ENCODE peak calls at places on chromosomes 7 and 10, in four cellular contexts. One of them, this sample, is unnamed.

GRCh38 chr7:113764401-113765035 is 154.3 kb downstream of the PPP1R3A start:
- DNase-seq in AG04450: no peak
- DNase-seq in fibroblast of pulmonary artery: peak
- DNase-seq in fibroblast of the aortic adventitia: no peak
- DNase-seq in this sample: no peak

GRCh38 chr10:60570272-60570865 is 180.7 kb upstream of the ANK3 start:
- DNase-seq in AG04450: no peak
- DNase-seq in fibroblast of pulmonary artery: no peak
- DNase-seq in fibroblast of the aortic adventitia: no peak
- DNase-seq in this sample: no peak

GRCh38 chr10:109450702-109451101 is 472.6 kb downstream of the XPNPEP1 start:
- DNase-seq in AG04450: no peak
- DNase-seq in fibroblast of pulmonary artery: no peak
- DNase-seq in fibroblast of the aortic adventitia: no peak
- DNase-seq in this sample: no peak

GRCh38 chr10:133400624-133401424 is 6.9 kb downstream of the MTG1 start:
- DNase-seq in AG04450: no peak
- DNase-seq in fibroblast of pulmonary artery: no peak
- DNase-seq in fibroblast of the aortic adventitia: no peak
- DNase-seq in this sample: no peak

GRCh38 chr10:44383749-44384600 is 922 bp downstream of the CXCL12 start:
- DNase-seq in AG04450: no peak
- DNase-seq in fibroblast of pulmonary artery: peak
- DNase-seq in fibroblast of the aortic adventitia: peak
- DNase-seq in this sample: peak

GRCh38 chr10:133163889-133164815 is 4.1 kb downstream of the KNDC1 start:
- DNase-seq in AG04450: no peak
- DNase-seq in fibroblast of pulmonary artery: no peak
- DNase-seq in fibroblast of the aortic adventitia: no peak
- DNase-seq in this sample: no peak

GRCh38 chr7:94044806-94045205 is 40.7 kb upstream of the BET1 start:
- DNase-seq in AG04450: no peak
- DNase-seq in fibroblast of pulmonary artery: no peak
- DNase-seq in fibroblast of the aortic adventitia: no peak
- DNase-seq in this sample: no peak

GRCh38 chr7:134778941-134779740 is at the start of gene CALD1:
- DNase-seq in AG04450: peak
- DNase-seq in fibroblast of pulmonary artery: peak
- DNase-seq in fibroblast of the aortic adventitia: peak
- DNase-seq in this sample: peak

GRCh38 chr10:92751534-92751811 is 61.7 kb downstream of the HHEX start:
- DNase-seq in AG04450: no peak
- DNase-seq in fibroblast of pulmonary artery: no peak
- DNase-seq in fibroblast of the aortic adventitia: no peak
- DNase-seq in this sample: no peak

GRCh38 chr10:111113961-111114830 is 37.4 kb downstream of the ADRA2A start:
- DNase-seq in AG04450: no peak
- DNase-seq in fibroblast of pulmonary artery: no peak
- DNase-seq in fibroblast of the aortic adventitia: peak
- DNase-seq in this sample: peak

GRCh38 chr7:11192506-11192905 is 218.8 kb downstream of the PHF14 start:
- DNase-seq in AG04450: no peak
- DNase-seq in fibroblast of pulmonary artery: peak
- DNase-seq in fibroblast of the aortic adventitia: peak
- DNase-seq in this sample: peak

GRCh38 chr10:9211228-9211627 is 1156.7 kb downstream of the GATA3 start:
- DNase-seq in AG04450: no peak
- DNase-seq in fibroblast of pulmonary artery: peak
- DNase-seq in fibroblast of the aortic adventitia: peak
- DNase-seq in this sample: no peak

GRCh38 chr7:35415411-35415822 is 161.5 kb upstream of the TBX20 start:
- DNase-seq in AG04450: no peak
- DNase-seq in fibroblast of pulmonary artery: peak
- DNase-seq in fibroblast of the aortic adventitia: no peak
- DNase-seq in this sample: no peak

GRCh38 chr10:131014271-131014670 is 297.2 kb downstream of the TCERG1L start:
- DNase-seq in AG04450: no peak
- DNase-seq in fibroblast of pulmonary artery: no peak
- DNase-seq in fibroblast of the aortic adventitia: no peak
- DNase-seq in this sample: no peak

GRCh38 chr7:140423501-140423900 is 19.6 kb downstream of the RAB19 start:
- DNase-seq in AG04450: no peak
- DNase-seq in fibroblast of pulmonary artery: no peak
- DNase-seq in fibroblast of the aortic adventitia: no peak
- DNase-seq in this sample: no peak

GRCh38 chr7:88226886-88227516 is 7.2 kb upstream of the SRI start:
- DNase-seq in AG04450: peak
- DNase-seq in fibroblast of pulmonary artery: peak
- DNase-seq in fibroblast of the aortic adventitia: peak
- DNase-seq in this sample: peak

GRCh38 chr7:28260969-28261368 is 80.4 kb upstream of the JAZF1 start:
- DNase-seq in AG04450: no peak
- DNase-seq in fibroblast of pulmonary artery: no peak
- DNase-seq in fibroblast of the aortic adventitia: no peak
- DNase-seq in this sample: no peak

GRCh38 chr7:70481717-70482116 is 650.2 kb upstream of the GALNT17 start:
- DNase-seq in AG04450: no peak
- DNase-seq in fibroblast of pulmonary artery: no peak
- DNase-seq in fibroblast of the aortic adventitia: no peak
- DNase-seq in this sample: no peak

GRCh38 chr10:91604936-91605534 is 27.8 kb downstream of the PPP1R3C start:
- DNase-seq in AG04450: no peak
- DNase-seq in fibroblast of pulmonary artery: peak
- DNase-seq in fibroblast of the aortic adventitia: peak
- DNase-seq in this sample: peak

GRCh38 chr10:65941098-65941655 is 984.7 kb upstream of the LRRTM3 start:
- DNase-seq in AG04450: no peak
- DNase-seq in fibroblast of pulmonary artery: no peak
- DNase-seq in fibroblast of the aortic adventitia: no peak
- DNase-seq in this sample: no peak

GRCh38 chr10:88097092-88097894 is 233.9 kb downstream of the PTEN start:
- DNase-seq in AG04450: no peak
- DNase-seq in fibroblast of pulmonary artery: peak
- DNase-seq in fibroblast of the aortic adventitia: no peak
- DNase-seq in this sample: peak

GRCh38 chr7:7212612-7213011 is 30.3 kb downstream of the C1GALT1 start:
- DNase-seq in AG04450: no peak
- DNase-seq in fibroblast of pulmonary artery: no peak
- DNase-seq in fibroblast of the aortic adventitia: peak
- DNase-seq in this sample: peak

GRCh38 chr10:122299423-122300075 is 28.5 kb downstream of the BTBD16 start:
- DNase-seq in AG04450: no peak
- DNase-seq in fibroblast of pulmonary artery: no peak
- DNase-seq in fibroblast of the aortic adventitia: no peak
- DNase-seq in this sample: no peak
- H3K4me3 ChIP-seq in AG04450: no peak
- H3K4me3 ChIP-seq in fibroblast of pulmonary artery: no peak
- H3K4me3 ChIP-seq in fibroblast of the aortic adventitia: no peak
- H3K4me3 ChIP-seq in this sample: no peak

GRCh38 chr7:133642907-133643306 is 390.0 kb downstream of the EXOC4 start:
- DNase-seq in AG04450: no peak
- DNase-seq in fibroblast of pulmonary artery: no peak
- DNase-seq in fibroblast of the aortic adventitia: no peak
- DNase-seq in this sample: no peak

GRCh38 chr7:133645870-133646492 is 393.1 kb downstream of the EXOC4 start:
- DNase-seq in AG04450: no peak
- DNase-seq in fibroblast of pulmonary artery: peak
- DNase-seq in fibroblast of the aortic adventitia: peak
- DNase-seq in this sample: peak

GRCh38 chr7:133646493-133647154 is 393.7 kb downstream of the EXOC4 start:
- DNase-seq in AG04450: no peak
- DNase-seq in fibroblast of pulmonary artery: no peak
- DNase-seq in fibroblast of the aortic adventitia: no peak
- DNase-seq in this sample: no peak

GRCh38 chr7:133638835-133639234 is 386.0 kb downstream of the EXOC4 start:
- DNase-seq in AG04450: no peak
- DNase-seq in fibroblast of pulmonary artery: no peak
- DNase-seq in fibroblast of the aortic adventitia: no peak
- DNase-seq in this sample: no peak

GRCh38 chr7:133641436-133641835 is 388.6 kb downstream of the EXOC4 start:
- DNase-seq in AG04450: no peak
- DNase-seq in fibroblast of pulmonary artery: no peak
- DNase-seq in fibroblast of the aortic adventitia: no peak
- DNase-seq in this sample: no peak
- TF ChIP-seq CTCF in AG04450: no peak
- TF ChIP-seq CTCF in fibroblast of pulmonary artery: no peak
- TF ChIP-seq CTCF in fibroblast of the aortic adventitia: no peak
- TF ChIP-seq CTCF in this sample: no peak

GRCh38 chr10:72732521-72732920 is 40.6 kb downstream of the MCU start:
- DNase-seq in AG04450: no peak
- DNase-seq in fibroblast of pulmonary artery: no peak
- DNase-seq in fibroblast of the aortic adventitia: no peak
- DNase-seq in this sample: no peak

GRCh38 chr10:72730462-72730861 is 38.5 kb downstream of the MCU start:
- DNase-seq in AG04450: no peak
- DNase-seq in fibroblast of pulmonary artery: no peak
- DNase-seq in fibroblast of the aortic adventitia: peak
- DNase-seq in this sample: peak

GRCh38 chr10:72733989-72734388 is 42.0 kb downstream of the MCU start:
- DNase-seq in AG04450: no peak
- DNase-seq in fibroblast of pulmonary artery: no peak
- DNase-seq in fibroblast of the aortic adventitia: no peak
- DNase-seq in this sample: no peak

GRCh38 chr10:72729528-72729927 is 37.6 kb downstream of the MCU start:
- DNase-seq in AG04450: no peak
- DNase-seq in fibroblast of pulmonary artery: no peak
- DNase-seq in fibroblast of the aortic adventitia: peak
- DNase-seq in this sample: peak

DNA sequence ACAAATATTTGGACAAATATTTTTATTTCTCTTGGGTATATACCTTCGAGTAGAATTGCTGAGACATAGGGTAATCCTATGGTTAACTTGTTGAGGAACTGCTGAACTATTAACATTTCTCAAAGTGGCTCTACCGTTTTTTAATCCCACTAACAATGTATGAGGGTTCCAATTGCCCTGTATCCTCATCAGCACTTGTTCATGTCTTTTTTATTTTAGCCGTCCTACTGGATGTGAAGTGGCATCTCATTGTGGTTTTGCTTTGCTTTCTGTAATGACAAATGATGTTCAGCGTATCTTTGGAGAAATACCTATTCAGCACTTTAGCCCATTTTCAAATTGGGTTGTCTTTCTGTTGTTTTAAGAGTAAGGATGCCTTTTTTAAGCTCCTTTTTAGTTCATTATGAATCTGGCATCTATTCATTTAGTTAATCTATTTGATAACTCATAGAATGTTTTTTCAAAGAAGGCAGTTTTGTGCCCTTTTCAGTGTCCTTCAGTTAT is 40.0 kb downstream of the MCU start:
- DNase-seq in AG04450: no peak
- DNase-seq in fibroblast of pulmonary artery: no peak
- DNase-seq in fibroblast of the aortic adventitia: no peak
- DNase-seq in this sample: no peak
- H3K4me3 ChIP-seq in AG04450: no peak
- H3K4me3 ChIP-seq in fibroblast of pulmonary artery: no peak
- H3K4me3 ChIP-seq in fibroblast of the aortic adventitia: no peak
- H3K4me3 ChIP-seq in this sample: no peak

DNA sequence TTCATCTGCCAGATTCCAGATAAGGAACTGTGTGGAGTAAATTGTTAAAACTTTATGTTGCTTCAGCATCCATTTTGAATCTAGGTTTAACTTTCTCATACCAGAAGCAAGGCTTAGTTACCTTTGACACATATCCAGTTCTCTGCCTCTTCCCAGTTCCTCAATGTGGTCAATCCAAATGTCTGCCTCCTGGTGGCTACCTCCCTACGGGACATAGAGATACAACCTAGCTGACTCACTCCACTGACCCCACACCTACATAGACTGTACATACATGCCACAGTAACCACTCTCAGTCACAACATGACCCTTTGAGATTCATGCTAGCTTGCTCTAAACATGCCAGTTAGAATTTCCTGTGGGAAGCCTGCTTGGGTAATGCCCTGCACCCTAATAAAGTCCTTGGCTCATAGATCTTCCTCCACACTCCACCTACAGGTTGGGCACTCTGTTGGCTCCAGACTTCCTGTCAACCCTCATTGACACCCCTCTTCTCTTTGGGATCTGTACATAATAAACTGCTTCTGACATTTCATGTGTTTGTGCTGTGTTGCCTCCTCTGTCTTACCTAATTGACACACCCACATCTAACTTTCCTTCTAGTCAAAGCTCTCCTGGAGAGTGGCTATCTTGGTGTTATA is 278.1 kb downstream of the HTR7 start:
- DNase-seq in AG04450: no peak
- DNase-seq in fibroblast of pulmonary artery: peak
- DNase-seq in fibroblast of the aortic adventitia: peak
- DNase-seq in this sample: no peak
- TF ChIP-seq CTCF in AG04450: peak
- TF ChIP-seq CTCF in fibroblast of pulmonary artery: peak
- TF ChIP-seq CTCF in fibroblast of the aortic adventitia: peak
- TF ChIP-seq CTCF in this sample: no peak

GRCh38 chr7:158468225-158468624 is 119.4 kb downstream of the PTPRN2 start:
- DNase-seq in AG04450: no peak
- DNase-seq in fibroblast of pulmonary artery: no peak
- DNase-seq in fibroblast of the aortic adventitia: no peak
- DNase-seq in this sample: no peak

GRCh38 chr7:158470336-158470735 is 117.3 kb downstream of the PTPRN2 start:
- DNase-seq in AG04450: no peak
- DNase-seq in fibroblast of pulmonary artery: no peak
- DNase-seq in fibroblast of the aortic adventitia: no peak
- DNase-seq in this sample: no peak

GRCh38 chr7:158469396-158470051 is 118.1 kb downstream of the PTPRN2 start:
- DNase-seq in AG04450: no peak
- DNase-seq in fibroblast of pulmonary artery: no peak
- DNase-seq in fibroblast of the aortic adventitia: no peak
- DNase-seq in this sample: no peak

GRCh38 chr7:158467562-158467961 is 120.1 kb downstream of the PTPRN2 start:
- DNase-seq in AG04450: no peak
- DNase-seq in fibroblast of pulmonary artery: no peak
- DNase-seq in fibroblast of the aortic adventitia: no peak
- DNase-seq in this sample: no peak

DNA sequence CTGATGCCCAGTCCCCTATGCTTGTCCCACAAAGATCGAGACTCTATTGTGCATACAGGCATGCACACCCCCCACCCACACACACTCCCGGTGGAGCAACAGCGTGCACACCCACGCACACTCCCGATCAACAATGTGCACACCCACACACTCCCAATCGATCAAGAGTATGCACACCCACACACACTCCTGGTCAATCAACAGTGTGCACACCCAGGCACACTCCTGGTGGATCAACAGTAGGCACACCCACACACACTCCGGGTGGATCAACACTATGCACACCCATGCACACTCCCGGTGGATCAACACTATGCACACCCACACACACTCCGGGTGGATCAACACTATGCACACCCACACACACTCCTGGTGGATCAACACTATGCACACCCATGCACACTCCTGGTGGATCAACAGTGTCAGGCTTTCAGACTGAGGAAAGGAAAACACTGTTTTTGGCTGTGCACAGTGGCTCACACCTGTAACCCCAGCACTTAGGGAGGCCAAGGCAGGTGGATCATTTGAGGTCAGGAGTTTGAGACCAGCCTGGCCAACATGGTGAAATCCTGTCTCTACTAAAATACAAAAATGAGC is 118.8 kb downstream of the PTPRN2 start:
- DNase-seq in AG04450: no peak
- DNase-seq in fibroblast of pulmonary artery: no peak
- DNase-seq in fibroblast of the aortic adventitia: no peak
- DNase-seq in this sample: no peak
- H3K4me3 ChIP-seq in AG04450: no peak
- H3K4me3 ChIP-seq in fibroblast of pulmonary artery: no peak
- H3K4me3 ChIP-seq in fibroblast of the aortic adventitia: no peak
- H3K4me3 ChIP-seq in this sample: no peak

This sample was measured in AG10803.